ENCODE peak calls at places on chromosomes 5 and 9, in four cellular contexts. N is cardiac fibroblast, T is breast epithelium, Y is pancreas. U is an unnamed sample.

GRCh38 chr5:395156-395920 is 47.6 kb upstream of the EXOC3 start:
- DNase-seq in Y (no peak), N (peak; percentile 76), T (no peak), U (peak; percentile 38)

GRCh38 chr9:2967779-2968178 is 123.9 kb upstream of the PUM3 start:
- DNase-seq in Y (no peak), N (no peak), T (no peak), U (no peak)

GRCh38 chr9:130601100-130601499 is 21.7 kb downstream of the FUBP3 start:
- DNase-seq in N (no peak), T (no peak), Y (no peak), U (no peak)

GRCh38 chr9:77554706-77555105 is 93.4 kb downstream of the GNA14 start:
- DNase-seq in Y (no peak), T (no peak), N (no peak), U (no peak)

GRCh38 chr9:129624168-129624759 is 1.7 kb upstream of the NTMT1 start:
- DNase-seq in T (no peak), Y (no peak), N (peak; percentile 60), U (no peak)

GRCh38 chr5:79093762-79094161 is 17.8 kb upstream of the BHMT start:
- DNase-seq in T (no peak), N (no peak), Y (no peak), U (no peak)

GRCh38 chr9:37408933-37409710 is 13.4 kb upstream of the GRHPR start:
- DNase-seq in Y (no peak), T (no peak), N (no peak), U (no peak)

GRCh38 chr9:129676970-129677369 is 11.5 kb downstream of the PRRX2 start:
- DNase-seq in Y (no peak), T (no peak), N (no peak), U (no peak)

GRCh38 chr5:10250804-10251276 is 760 bp downstream of the CCT5 start:
- DNase-seq in T (no peak), N (peak; percentile 32), Y (no peak), U (no peak)

GRCh38 chr9:34163439-34163838 is 15.4 kb upstream of the UBAP1 start:
- DNase-seq in T (no peak), Y (no peak), N (peak; percentile 50), U (no peak)

GRCh38 chr9:109040571-109040970 is 27.3 kb upstream of the CTNNAL1 start:
- DNase-seq in N (no peak), Y (no peak), T (no peak), U (no peak)

GRCh38 chr5:53739111-53739510 is 178.7 kb downstream of the NDUFS4 start:
- DNase-seq in T (no peak), N (no peak), Y (no peak), U (no peak)

GRCh38 chr5:53730938-53731337 is 170.5 kb downstream of the NDUFS4 start:
- DNase-seq in T (no peak), Y (no peak), N (peak; percentile 37), U (no peak)

GRCh38 chr5:53738105-53738504 is 177.7 kb downstream of the NDUFS4 start:
- DNase-seq in N (no peak), Y (no peak), T (no peak), U (no peak)

GRCh38 chr5:53733853-53734252 is 173.4 kb downstream of the NDUFS4 start:
- DNase-seq in Y (no peak), N (no peak), T (no peak), U (no peak)
- TF ChIP-seq CTCF in Y (no peak), N (no peak), T (no peak), U (no peak)

GRCh38 chr5:135056316-135057030 is 22.4 kb upstream of the PITX1 start:
- DNase-seq in T (no peak), N (no peak), Y (no peak), U (no peak)

GRCh38 chr5:135059000-135059923 is 25.2 kb upstream of the PITX1 start:
- DNase-seq in N (no peak), T (no peak), Y (no peak), U (no peak)

GRCh38 chr5:135057233-135057632 is 23.2 kb upstream of the PITX1 start:
- DNase-seq in T (no peak), Y (no peak), N (no peak), U (no peak)

GRCh38 chr5:135060021-135060420 is 26.0 kb upstream of the PITX1 start:
- DNase-seq in Y (no peak), N (no peak), T (no peak), U (no peak)

DNA sequence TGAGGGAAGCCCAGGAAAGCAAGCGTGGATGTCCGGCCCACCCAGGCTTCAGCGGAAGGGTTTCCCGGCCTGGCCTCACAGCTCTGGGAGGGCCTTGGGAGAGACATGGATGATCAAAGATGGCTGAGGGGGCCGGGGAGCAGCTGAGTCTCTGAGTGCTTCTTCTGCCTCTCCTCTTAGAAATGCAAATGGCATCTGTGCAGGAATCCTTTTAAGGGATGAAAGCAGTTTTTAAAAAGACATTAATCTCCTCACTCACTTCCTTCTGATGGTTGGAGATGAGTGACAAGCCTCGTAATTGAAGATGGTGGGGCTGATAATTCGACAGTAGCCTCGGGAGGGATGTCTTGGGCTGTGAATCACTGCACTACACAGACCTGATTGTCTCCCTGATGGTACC is 24.3 kb upstream of the PITX1 start:
- DNase-seq in T (no peak), N (no peak), Y (no peak), U (no peak)
- TF ChIP-seq CTCF in T (no peak), N (no peak), Y (no peak), U (no peak)

GRCh38 chr5:119302916-119303897 is 52.6 kb upstream of the TNFAIP8 start:
- DNase-seq in T (no peak), N (peak; percentile 95), Y (no peak), U (no peak)
- TF ChIP-seq CTCF in T (no peak), N (no peak), Y (no peak), U (no peak)

GRCh38 chr9:90774682-90775081 is 26.9 kb upstream of the SYK start:
- DNase-seq in N (no peak), Y (no peak), T (no peak), U (no peak)
- TF ChIP-seq CTCF in N (no peak), Y (no peak), T (no peak), U (no peak)

GRCh38 chr9:121893787-121894186 is 199.3 kb downstream of the TTLL11 start:
- DNase-seq in T (no peak), N (no peak), Y (no peak), U (no peak)
- TF ChIP-seq CTCF in T (no peak), N (no peak), Y (no peak), U (no peak)

GRCh38 chr9:72612449-72612848 is 91.0 kb downstream of the TMC1 start:
- DNase-seq in N (peak; percentile 6), T (no peak), Y (no peak), U (no peak)
- TF ChIP-seq CTCF in N (no peak), T (no peak), Y (no peak), U (no peak)

GRCh38 chr5:178836628-178837027 is 23.1 kb upstream of the ZNF354B start:
- DNase-seq in T (no peak), Y (no peak), N (no peak), U (no peak)

GRCh38 chr5:178826216-178826615 is 33.5 kb upstream of the ZNF354B start:
- DNase-seq in Y (no peak), T (no peak), N (no peak), U (no peak)

GRCh38 chr5:178827636-178828035 is 32.1 kb upstream of the ZNF354B start:
- DNase-seq in T (no peak), N (no peak), Y (no peak), U (no peak)

GRCh38 chr5:178832618-178833201 is 27.0 kb upstream of the ZNF354B start:
- DNase-seq in N (no peak), Y (no peak), T (no peak), U (no peak)

GRCh38 chr5:178831049-178831448 is 28.7 kb upstream of the ZNF354B start:
- DNase-seq in T (no peak), Y (no peak), N (no peak), U (no peak)
- TF ChIP-seq CTCF in T (no peak), Y (no peak), N (no peak), U (no peak)